ENCODE peak calls at places on chromosome 21, in four cellular contexts. N is K562, A is HepG2, W is GM12878. G is an unnamed sample.

GRCh38 chr21:32993894-32994293 is 31.8 kb upstream of the OLIG2 start:
- DNase-seq in N (no peak), A (no peak), W (no peak), G (no peak)

GRCh38 chr21:38848187-38848609 is 42.5 kb downstream of the ETS2 start:
- DNase-seq in N (no peak), A (no peak), W (no peak), G (no peak)

GRCh38 chr21:41766051-41766882 is 585 bp downstream of the RIPK4 start:
- DNase-seq in N (no peak), A (no peak), W (no peak), G (no peak)

GRCh38 chr21:27134513-27134912 is 167.6 kb upstream of the ADAMTS5 start:
- DNase-seq in N (no peak), A (no peak), W (no peak), G (no peak)

GRCh38 chr21:42379425-42380215 is 13.3 kb upstream of the TFF1 start:
- DNase-seq in N (no peak), A (no peak), W (no peak), G (no peak)

GRCh38 chr21:40047211-40047610 is 180.0 kb downstream of the PCP4 start:
- DNase-seq in N (no peak), A (no peak), W (no peak), G (no peak)

GRCh38 chr21:27339902-27340301 is 373.0 kb upstream of the ADAMTS5 start:
- DNase-seq in N (no peak), A (no peak), W (no peak), G (no peak)

GRCh38 chr21:40043423-40043822 is 176.2 kb downstream of the PCP4 start:
- DNase-seq in N (no peak), A (no peak), W (no peak), G (no peak)

GRCh38 chr21:17146426-17146825 is 366.4 kb upstream of the CXADR start:
- DNase-seq in N (no peak), A (no peak), W (no peak), G (no peak)

GRCh38 chr21:42001781-42002180 is 8.4 kb downstream of the ZBTB21 start:
- DNase-seq in N (no peak), A (no peak), W (no peak), G (no peak)

DNA sequence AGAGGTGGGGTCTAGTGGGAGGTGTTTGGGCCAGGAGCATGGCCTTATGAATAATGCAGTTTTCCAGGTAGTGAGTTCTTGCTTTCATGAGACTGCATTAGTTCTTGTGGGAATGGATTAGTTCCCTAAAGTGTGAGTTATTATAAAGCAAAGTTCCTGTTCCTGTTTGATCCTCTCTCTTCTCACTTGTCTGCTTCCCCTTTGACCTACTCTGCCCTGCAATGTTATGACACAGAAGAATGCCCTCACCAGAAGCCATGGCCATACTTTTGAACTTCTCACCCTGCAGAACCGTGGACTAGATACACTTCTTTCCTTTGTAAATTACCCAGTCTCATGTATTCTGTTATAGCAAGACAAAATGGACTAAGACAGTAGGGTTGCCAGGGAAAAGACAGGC is 53.6 kb downstream of the MAP3K7CL start:
- DNase-seq in N (no peak), A (peak), W (no peak), G (no peak)
- TF ChIP-seq ATF2 in N (no peak), A (no peak), W (no peak), G (no peak)

GRCh38 chr21:46491553-46491952 is 32.9 kb downstream of the DIP2A start:
- DNase-seq in N (no peak), A (no peak), W (no peak), G (no peak)

GRCh38 chr21:46489800-46490199 is 31.1 kb downstream of the DIP2A start:
- DNase-seq in N (no peak), A (no peak), W (no peak), G (peak)

GRCh38 chr21:46489162-46489663 is 30.5 kb downstream of the DIP2A start:
- DNase-seq in N (no peak), A (no peak), W (no peak), G (no peak)

GRCh38 chr21:46493828-46494227 is 35.1 kb downstream of the DIP2A start:
- DNase-seq in N (no peak), A (no peak), W (no peak), G (no peak)

GRCh38 chr21:46492851-46493250 is 34.2 kb downstream of the DIP2A start:
- DNase-seq in N (no peak), A (no peak), W (no peak), G (no peak)
- TF ChIP-seq CREM in N (no peak), A (no peak), W (no peak), G (no peak)

DNA sequence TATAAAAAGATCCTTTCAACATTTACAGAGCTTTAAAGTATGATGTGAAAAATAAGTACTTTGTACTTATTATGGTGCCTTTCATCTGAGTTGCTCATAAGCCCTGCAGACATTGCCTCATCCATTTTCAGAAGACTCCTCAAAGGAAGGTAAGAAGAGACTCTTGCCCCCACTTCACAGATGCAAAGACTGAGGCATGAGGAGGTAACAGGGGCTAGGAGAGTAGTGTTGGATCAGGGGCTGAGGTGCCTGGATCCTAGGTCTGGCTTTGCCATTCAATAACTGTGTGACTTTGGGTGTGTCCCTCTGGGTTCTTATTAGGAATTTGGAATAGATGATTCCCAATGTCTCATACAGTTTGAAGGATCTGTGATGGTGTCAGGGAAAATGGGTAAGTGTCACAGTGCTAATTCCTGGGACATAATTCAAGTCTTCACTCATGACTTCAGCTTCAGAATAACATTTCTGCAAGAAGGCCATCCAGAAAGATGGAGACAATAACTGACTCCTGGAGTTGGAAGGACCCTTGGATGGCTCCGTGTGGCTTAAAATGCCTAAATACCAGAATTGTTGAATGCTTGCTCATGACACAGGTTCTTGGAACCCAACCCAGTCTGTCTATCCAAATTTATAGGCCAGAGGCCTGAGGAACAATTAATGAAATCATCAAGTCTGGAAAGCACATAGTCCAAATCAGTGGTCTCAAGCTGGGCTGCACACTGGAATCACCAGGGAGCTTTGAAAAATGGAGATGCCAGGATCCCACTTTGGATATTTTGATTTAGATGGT is 93.1 kb upstream of the RUNX1 start:
- DNase-seq in N (no peak), A (no peak), W (no peak), G (no peak)
- TF ChIP-seq ATF2 in N (no peak), A (no peak), W (no peak), G (no peak)

GRCh38 chr21:44199448-44199847 is 41.3 kb downstream of the ICOSLG start:
- DNase-seq in N (peak), A (no peak), W (no peak), G (peak)
- TF ChIP-seq CREM in N (no peak), A (no peak), W (no peak), G (no peak)

GRCh38 chr21:44728716-44729115 is 17.3 kb upstream of the TSPEAR start:
- DNase-seq in N (no peak), A (no peak), W (no peak), G (no peak)

GRCh38 chr21:44729336-44730027 is 18.1 kb upstream of the TSPEAR start:
- DNase-seq in N (no peak), A (no peak), W (no peak), G (no peak)

GRCh38 chr21:44727321-44727720 is 15.9 kb upstream of the TSPEAR start:
- DNase-seq in N (no peak), A (no peak), W (no peak), G (no peak)

GRCh38 chr21:44726803-44727202 is 15.4 kb upstream of the TSPEAR start:
- DNase-seq in N (no peak), A (no peak), W (no peak), G (no peak)

GRCh38 chr21:44727757-44728156 is 16.4 kb upstream of the TSPEAR start:
- DNase-seq in N (no peak), A (no peak), W (no peak), G (no peak)
- TF ChIP-seq ATF2 in N (no peak), A (no peak), W (no peak), G (no peak)

DNA sequence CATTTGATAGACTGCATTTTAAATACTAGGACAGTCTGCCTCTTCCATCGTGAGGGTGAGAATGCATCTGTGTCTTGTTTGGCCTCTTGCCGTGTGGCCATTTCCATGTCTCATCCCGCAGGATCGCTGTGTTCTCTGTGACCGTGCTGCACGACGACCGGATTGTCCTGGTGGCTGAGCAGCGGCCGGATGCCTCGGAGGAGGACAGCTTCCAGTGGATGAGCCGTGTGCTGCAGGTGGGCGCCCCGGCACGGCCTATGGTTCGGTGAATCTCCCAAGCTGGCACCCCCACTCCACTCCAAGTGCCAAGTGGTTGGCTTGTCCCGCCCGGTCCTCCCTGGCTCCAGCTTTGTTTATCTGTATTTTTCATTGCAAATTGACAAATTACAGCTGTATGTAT is 55.2 kb downstream of the S100B start:
- DNase-seq in N (no peak), A (no peak), W (no peak), G (no peak)
- TF ChIP-seq CREM in N (no peak), A (no peak), W (no peak), G (no peak)

DNA sequence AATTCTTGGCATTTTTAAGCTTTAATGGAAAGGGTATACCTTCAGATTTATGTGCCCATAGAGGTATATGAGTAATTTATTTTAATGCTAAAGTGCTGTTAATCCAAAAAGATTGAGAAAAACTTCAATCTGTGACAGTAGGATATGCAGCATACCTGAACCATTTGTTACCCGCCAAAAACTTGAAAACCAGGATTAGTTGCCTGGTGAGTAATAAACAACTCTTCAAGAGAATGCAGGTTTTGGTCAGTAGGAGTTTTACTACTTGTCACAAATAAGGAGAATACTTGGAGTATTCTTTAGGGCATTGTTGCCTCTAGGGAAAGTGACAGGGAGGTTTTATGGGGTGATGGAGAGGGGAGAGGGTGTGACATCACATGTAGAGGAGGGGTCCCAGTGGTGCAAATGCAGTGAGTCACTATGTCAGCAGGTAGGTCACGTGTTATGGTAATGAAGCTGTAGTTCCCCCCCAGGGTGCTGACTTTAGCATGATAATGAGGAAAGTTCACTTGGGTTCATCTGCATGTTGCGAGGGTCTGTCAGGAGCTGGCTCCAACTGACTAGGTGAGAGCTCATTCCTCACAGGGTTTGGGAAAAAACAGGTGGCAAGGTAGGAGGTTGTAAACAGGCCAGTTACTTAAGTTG is 23.1 kb downstream of the USP25 start:
- DNase-seq in N (no peak), A (no peak), W (no peak), G (peak)
- TF ChIP-seq ATF2 in N (no peak), A (no peak), W (no peak), G (no peak)

DNA sequence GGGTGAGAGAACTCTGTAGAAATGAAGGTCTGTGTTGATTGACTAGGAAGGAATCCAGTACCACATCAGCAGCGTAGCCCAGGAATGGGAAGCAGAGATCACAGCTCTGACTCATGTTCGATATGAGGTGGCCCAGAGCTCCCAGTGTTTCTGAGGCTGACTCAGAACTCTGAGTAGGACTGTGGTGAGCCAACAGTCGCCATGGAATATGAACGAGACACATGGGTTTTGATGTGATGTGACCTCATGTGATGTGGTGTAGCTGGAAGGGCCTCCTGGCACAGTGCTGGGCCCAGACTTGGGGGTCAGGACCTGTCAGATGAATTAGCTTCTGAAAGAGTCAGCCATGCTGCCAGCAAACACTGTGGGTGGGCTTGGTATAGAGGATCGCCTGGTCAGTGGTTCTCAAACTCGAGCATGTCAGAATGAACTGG is 237.0 kb downstream of the MRPL39 start:
- DNase-seq in N (no peak), A (no peak), W (no peak), G (no peak)
- TF ChIP-seq CREM in N (no peak), A (no peak), W (no peak), G (no peak)

GRCh38 chr21:43707462-43707861 is 11.5 kb upstream of the PDXK start:
- DNase-seq in N (no peak), A (no peak), W (no peak), G (no peak)
- TF ChIP-seq ATF2 in N (no peak), A (no peak), W (no peak), G (no peak)

GRCh38 chr21:31398574-31398973 is 54.5 kb upstream of the TIAM1 start:
- DNase-seq in N (no peak), A (no peak), W (no peak), G (no peak)

GRCh38 chr21:31408306-31409088 is 64.4 kb upstream of the TIAM1 start:
- DNase-seq in N (no peak), A (no peak), W (no peak), G (no peak)

GRCh38 chr21:31405638-31406037 is 61.6 kb upstream of the TIAM1 start:
- DNase-seq in N (no peak), A (no peak), W (no peak), G (no peak)

GRCh38 chr21:31406510-31406909 is 62.4 kb upstream of the TIAM1 start:
- DNase-seq in N (no peak), A (no peak), W (no peak), G (no peak)

GRCh38 chr21:31403596-31404333 is 59.7 kb upstream of the TIAM1 start:
- DNase-seq in N (no peak), A (no peak), W (no peak), G (no peak)
- TF ChIP-seq CREM in N (no peak), A (no peak), W (no peak), G (no peak)

G was measured in WTC11.